ENCODE peak calls at places on chromosome 15, in seven cellular contexts. One of them, this sample, is unnamed.
A peak's percentile ranks its signal among the peaks of the same experiment; 100 is the strongest.

GRCh38 chr15:35540885-35541284 is 5.1 kb downstream of the DPH6 start:
- DNase-seq in esophagus squamous epithelium: no peak
- DNase-seq in BE2C: no peak
- DNase-seq in cardiac fibroblast: peak; percentile 56
- DNase-seq in coronary artery: no peak
- DNase-seq in BJ: peak; percentile 73
- DNase-seq in body of pancreas: no peak
- DNase-seq in this sample: no peak

GRCh38 chr15:89383635-89384604 is 49.3 kb upstream of the POLG start:
- DNase-seq in esophagus squamous epithelium: no peak
- DNase-seq in BE2C: peak; percentile 97
- DNase-seq in cardiac fibroblast: peak; percentile 70
- DNase-seq in coronary artery: no peak
- DNase-seq in BJ: no peak
- DNase-seq in body of pancreas: no peak
- DNase-seq in this sample: no peak

GRCh38 chr15:64634576-64635485 is 140.6 kb downstream of the RBPMS2 start:
- DNase-seq in esophagus squamous epithelium: no peak
- DNase-seq in BE2C: peak; percentile 29
- DNase-seq in cardiac fibroblast: peak; percentile 51
- DNase-seq in coronary artery: no peak
- DNase-seq in BJ: no peak
- DNase-seq in body of pancreas: peak; percentile 18
- DNase-seq in this sample: peak; percentile 47

GRCh38 chr15:81385110-81386076 is 11.4 kb upstream of the TMC3 start:
- DNase-seq in esophagus squamous epithelium: no peak
- DNase-seq in BE2C: no peak
- DNase-seq in cardiac fibroblast: no peak
- DNase-seq in coronary artery: no peak
- DNase-seq in BJ: no peak
- DNase-seq in body of pancreas: peak; percentile 8
- DNase-seq in this sample: no peak

GRCh38 chr15:99509686-99510461 is 55.9 kb upstream of the MEF2A start:
- DNase-seq in esophagus squamous epithelium: no peak
- DNase-seq in BE2C: no peak
- DNase-seq in cardiac fibroblast: peak; percentile 24
- DNase-seq in coronary artery: no peak
- DNase-seq in BJ: no peak
- DNase-seq in body of pancreas: no peak
- DNase-seq in this sample: no peak

GRCh38 chr15:59224474-59224873 is 17.8 kb downstream of the LDHAL6B start:
- DNase-seq in esophagus squamous epithelium: no peak
- DNase-seq in BE2C: no peak
- DNase-seq in cardiac fibroblast: no peak
- DNase-seq in coronary artery: no peak
- DNase-seq in BJ: no peak
- DNase-seq in body of pancreas: no peak
- DNase-seq in this sample: no peak

GRCh38 chr15:94327356-94327936 is 96.1 kb downstream of the MCTP2 start:
- DNase-seq in esophagus squamous epithelium: no peak
- DNase-seq in BE2C: peak; percentile 19
- DNase-seq in cardiac fibroblast: peak; percentile 47
- DNase-seq in coronary artery: no peak
- DNase-seq in BJ: no peak
- DNase-seq in body of pancreas: peak; percentile 8
- DNase-seq in this sample: no peak

GRCh38 chr15:69067296-69067695 is 52.8 kb downstream of the NOX5 start:
- DNase-seq in esophagus squamous epithelium: no peak
- DNase-seq in BE2C: no peak
- DNase-seq in cardiac fibroblast: no peak
- DNase-seq in coronary artery: no peak
- DNase-seq in BJ: no peak
- DNase-seq in body of pancreas: no peak
- DNase-seq in this sample: no peak

GRCh38 chr15:67133738-67134576 is 68.6 kb downstream of the SMAD3 start:
- DNase-seq in esophagus squamous epithelium: no peak
- DNase-seq in BE2C: no peak
- DNase-seq in cardiac fibroblast: peak; percentile 56
- DNase-seq in coronary artery: no peak
- DNase-seq in BJ: no peak
- DNase-seq in body of pancreas: peak; percentile 41
- DNase-seq in this sample: no peak

GRCh38 chr15:38920966-38921365 is 356.4 kb upstream of the RASGRP1 start:
- DNase-seq in esophagus squamous epithelium: no peak
- DNase-seq in BE2C: no peak
- DNase-seq in cardiac fibroblast: no peak
- DNase-seq in coronary artery: no peak
- DNase-seq in BJ: no peak
- DNase-seq in body of pancreas: no peak
- DNase-seq in this sample: no peak

GRCh38 chr15:73626072-73626471 is 7.1 kb downstream of the NPTN start:
- DNase-seq in esophagus squamous epithelium: no peak
- DNase-seq in BE2C: no peak
- DNase-seq in cardiac fibroblast: no peak
- DNase-seq in coronary artery: no peak
- DNase-seq in BJ: no peak
- DNase-seq in body of pancreas: no peak
- DNase-seq in this sample: no peak
- TF ChIP-seq CTCF in esophagus squamous epithelium: no peak
- TF ChIP-seq CTCF in BE2C: no peak
- TF ChIP-seq CTCF in cardiac fibroblast: no peak
- TF ChIP-seq CTCF in coronary artery: no peak
- TF ChIP-seq CTCF in BJ: no peak
- TF ChIP-seq CTCF in body of pancreas: no peak
- TF ChIP-seq CTCF in this sample: no peak

GRCh38 chr15:91921821-91922198 is 68.3 kb downstream of the SLCO3A1 start:
- DNase-seq in esophagus squamous epithelium: no peak
- DNase-seq in BE2C: no peak
- DNase-seq in cardiac fibroblast: peak; percentile 34
- DNase-seq in coronary artery: no peak
- DNase-seq in BJ: no peak
- DNase-seq in body of pancreas: no peak
- DNase-seq in this sample: no peak
- H3K4me3 ChIP-seq in esophagus squamous epithelium: peak overlapping the region; percentile 17
- H3K4me3 ChIP-seq in BE2C: no peak overlapping the region
- H3K4me3 ChIP-seq in cardiac fibroblast: no peak overlapping the region
- H3K4me3 ChIP-seq in coronary artery: peak overlapping the region; percentile 31
- H3K4me3 ChIP-seq in BJ: no peak overlapping the region
- H3K4me3 ChIP-seq in body of pancreas: no peak overlapping the region
- H3K4me3 ChIP-seq in this sample: no peak overlapping the region

DNA sequence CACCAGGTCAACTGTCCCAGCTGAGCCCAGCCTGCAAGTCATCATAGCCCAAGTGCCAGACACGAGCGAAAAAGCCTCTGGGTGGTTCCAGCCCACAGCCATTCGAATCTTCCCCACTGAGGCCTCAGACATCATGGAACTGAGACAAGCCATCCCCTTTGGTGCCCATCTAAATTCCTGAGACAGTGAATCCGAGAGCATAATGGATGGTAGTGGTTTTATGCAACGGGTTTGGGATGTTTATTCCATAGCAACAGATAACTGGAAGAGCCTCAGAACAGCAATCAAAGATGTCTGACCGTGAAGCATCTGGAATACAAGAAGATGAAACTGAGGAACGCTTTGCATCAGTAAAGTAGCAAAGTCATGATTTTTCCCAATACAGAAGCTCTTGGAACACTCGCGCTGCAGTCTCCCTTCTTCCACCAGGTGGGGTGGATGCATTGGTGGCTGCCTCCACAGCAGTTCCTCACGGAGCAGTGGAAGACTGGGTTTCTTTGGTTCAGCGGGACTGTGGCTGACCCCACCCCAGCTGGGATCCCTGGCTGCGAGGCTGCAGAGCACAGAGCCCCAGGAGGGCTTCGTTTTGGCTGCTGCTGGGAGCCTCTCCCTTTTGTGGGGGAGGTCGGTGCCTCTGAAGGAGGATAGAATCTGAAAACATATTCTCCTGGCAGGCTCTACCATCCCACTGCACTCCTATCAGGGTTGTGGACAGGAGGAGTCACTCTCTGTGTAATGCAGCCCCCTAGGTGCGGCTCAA is 26.4 kb upstream of the PDE8A start:
- DNase-seq in esophagus squamous epithelium: no peak
- DNase-seq in BE2C: peak; percentile 76
- DNase-seq in cardiac fibroblast: peak; percentile 84
- DNase-seq in coronary artery: peak; percentile 84
- DNase-seq in BJ: no peak
- DNase-seq in body of pancreas: peak; percentile 82
- DNase-seq in this sample: no peak
- TF ChIP-seq CTCF in esophagus squamous epithelium: peak; percentile 85
- TF ChIP-seq CTCF in BE2C: peak; percentile 91
- TF ChIP-seq CTCF in cardiac fibroblast: peak; percentile 95
- TF ChIP-seq CTCF in coronary artery: peak; percentile 78
- TF ChIP-seq CTCF in BJ: peak; percentile 91
- TF ChIP-seq CTCF in body of pancreas: peak; percentile 92
- TF ChIP-seq CTCF in this sample: peak; percentile 94

GRCh38 chr15:90412356-90413194 is 24.5 kb downstream of the IQGAP1 start:
- DNase-seq in esophagus squamous epithelium: no peak
- DNase-seq in BE2C: no peak
- DNase-seq in cardiac fibroblast: peak; percentile 85
- DNase-seq in coronary artery: no peak
- DNase-seq in BJ: peak; percentile 34
- DNase-seq in body of pancreas: peak; percentile 73
- DNase-seq in this sample: peak; percentile 76
- H3K4me3 ChIP-seq in esophagus squamous epithelium: peak overlapping the region; percentile 29
- H3K4me3 ChIP-seq in BE2C: no peak overlapping the region
- H3K4me3 ChIP-seq in cardiac fibroblast: no peak overlapping the region
- H3K4me3 ChIP-seq in coronary artery: peak overlapping the region; percentile 29
- H3K4me3 ChIP-seq in BJ: no peak overlapping the region
- H3K4me3 ChIP-seq in body of pancreas: no peak overlapping the region
- H3K4me3 ChIP-seq in this sample: no peak overlapping the region

GRCh38 chr15:62066663-62067447 is at the start of gene C2CD4A:
- DNase-seq in esophagus squamous epithelium: no peak
- DNase-seq in BE2C: peak; percentile 50
- DNase-seq in cardiac fibroblast: peak; percentile 69
- DNase-seq in coronary artery: no peak
- DNase-seq in BJ: no peak
- DNase-seq in body of pancreas: peak; percentile 96
- DNase-seq in this sample: peak; percentile 68
- TF ChIP-seq CTCF in esophagus squamous epithelium: peak; percentile 37
- TF ChIP-seq CTCF in BE2C: peak; percentile 22
- TF ChIP-seq CTCF in cardiac fibroblast: peak; percentile 32
- TF ChIP-seq CTCF in coronary artery: no peak
- TF ChIP-seq CTCF in BJ: peak; percentile 21
- TF ChIP-seq CTCF in body of pancreas: peak; percentile 68
- TF ChIP-seq CTCF in this sample: peak; percentile 33

GRCh38 chr15:22735781-22736180 is 50.7 kb upstream of the NIPA1 start:
- DNase-seq in esophagus squamous epithelium: no peak
- DNase-seq in BE2C: no peak
- DNase-seq in cardiac fibroblast: peak; percentile 51
- DNase-seq in coronary artery: no peak
- DNase-seq in BJ: peak; percentile 87
- DNase-seq in body of pancreas: no peak
- DNase-seq in this sample: no peak
- H3K4me3 ChIP-seq in esophagus squamous epithelium: no peak overlapping the region
- H3K4me3 ChIP-seq in BE2C: no peak overlapping the region
- H3K4me3 ChIP-seq in cardiac fibroblast: no peak overlapping the region
- H3K4me3 ChIP-seq in coronary artery: no peak overlapping the region
- H3K4me3 ChIP-seq in BJ: no peak overlapping the region
- H3K4me3 ChIP-seq in body of pancreas: no peak overlapping the region
- H3K4me3 ChIP-seq in this sample: no peak overlapping the region

GRCh38 chr15:75647370-75648155 is at the start of gene SNX33:
- DNase-seq in esophagus squamous epithelium: no peak
- DNase-seq in BE2C: peak; percentile 75
- DNase-seq in cardiac fibroblast: peak; percentile 94
- DNase-seq in coronary artery: peak; percentile 93
- DNase-seq in BJ: no peak
- DNase-seq in body of pancreas: peak; percentile 87
- DNase-seq in this sample: no peak
- TF ChIP-seq CTCF in esophagus squamous epithelium: peak; percentile 63
- TF ChIP-seq CTCF in BE2C: peak; percentile 61
- TF ChIP-seq CTCF in cardiac fibroblast: peak; percentile 20
- TF ChIP-seq CTCF in coronary artery: peak; percentile 47
- TF ChIP-seq CTCF in BJ: peak; percentile 54
- TF ChIP-seq CTCF in body of pancreas: peak; percentile 44
- TF ChIP-seq CTCF in this sample: peak; percentile 61

This sample was measured in retinal pigment epithelial cell.